ENCODE peak calls at places on chromosomes 12 and 14, in four cellular contexts. One of them, this sample, is unnamed.
A peak's percentile ranks its signal among the peaks of the same experiment; 100 is the strongest.

GRCh38 chr12:115155665-115156645 is 472.0 kb upstream of the TBX3 start:
- DNase-seq in Jurkat, Clone E6-1: no peak
- DNase-seq in A549: peak; percentile 13
- DNase-seq in left ventricle myocardium inferior: no peak
- DNase-seq in this sample: peak; percentile 41

GRCh38 chr14:51458563-51458955 is 193.2 kb upstream of the FRMD6 start:
- DNase-seq in Jurkat, Clone E6-1: no peak
- DNase-seq in A549: no peak
- DNase-seq in left ventricle myocardium inferior: no peak
- DNase-seq in this sample: no peak

GRCh38 chr14:56137842-56138241 is 19.6 kb downstream of the PELI2 start:
- DNase-seq in Jurkat, Clone E6-1: peak; percentile 60
- DNase-seq in A549: no peak
- DNase-seq in left ventricle myocardium inferior: no peak
- DNase-seq in this sample: no peak

GRCh38 chr12:47085815-47086252 is 6.1 kb upstream of the AMIGO2 start:
- DNase-seq in Jurkat, Clone E6-1: no peak
- DNase-seq in A549: no peak
- DNase-seq in left ventricle myocardium inferior: no peak
- DNase-seq in this sample: peak; percentile 72

GRCh38 chr12:68180792-68181744 is 21.5 kb upstream of the IFNG start:
- DNase-seq in Jurkat, Clone E6-1: peak; percentile 78
- DNase-seq in A549: no peak
- DNase-seq in left ventricle myocardium inferior: no peak
- DNase-seq in this sample: no peak

GRCh38 chr12:132320767-132321211 is 8.6 kb downstream of the GALNT9 start:
- DNase-seq in Jurkat, Clone E6-1: no peak
- DNase-seq in A549: no peak
- DNase-seq in left ventricle myocardium inferior: no peak
- DNase-seq in this sample: no peak

GRCh38 chr14:34362625-34363251 is 99.3 kb downstream of the SPTSSA start:
- DNase-seq in Jurkat, Clone E6-1: no peak
- DNase-seq in A549: no peak
- DNase-seq in left ventricle myocardium inferior: no peak
- DNase-seq in this sample: no peak

GRCh38 chr12:50690923-50691322 is 73.0 kb upstream of the ATF1 start:
- DNase-seq in Jurkat, Clone E6-1: no peak
- DNase-seq in A549: no peak
- DNase-seq in left ventricle myocardium inferior: peak; percentile 46
- DNase-seq in this sample: no peak

GRCh38 chr12:95802482-95803264 is 12.1 kb upstream of the NTN4 start:
- DNase-seq in Jurkat, Clone E6-1: no peak
- DNase-seq in A549: peak; percentile 67
- DNase-seq in left ventricle myocardium inferior: no peak
- DNase-seq in this sample: peak; percentile 88

GRCh38 chr12:89878327-89878726 is 169.7 kb upstream of the ATP2B1 start:
- DNase-seq in Jurkat, Clone E6-1: no peak
- DNase-seq in A549: no peak
- DNase-seq in left ventricle myocardium inferior: no peak
- DNase-seq in this sample: no peak

GRCh38 chr12:119258149-119258548 is 76.4 kb upstream of the CCDC60 start:
- DNase-seq in Jurkat, Clone E6-1: peak; percentile 25
- DNase-seq in A549: no peak
- DNase-seq in left ventricle myocardium inferior: no peak
- DNase-seq in this sample: no peak

GRCh38 chr12:52310622-52311281 is 10.4 kb downstream of the KRT83 start:
- DNase-seq in Jurkat, Clone E6-1: no peak
- DNase-seq in A549: no peak
- DNase-seq in left ventricle myocardium inferior: no peak
- DNase-seq in this sample: no peak

GRCh38 chr12:27383429-27384260 is 51.0 kb downstream of the BMAL2 start:
- DNase-seq in Jurkat, Clone E6-1: peak; percentile 66
- DNase-seq in A549: peak; percentile 76
- DNase-seq in left ventricle myocardium inferior: peak; percentile 48
- DNase-seq in this sample: peak; percentile 82

GRCh38 chr12:48775991-48776649 is 12.8 kb downstream of the ADCY6 start:
- DNase-seq in Jurkat, Clone E6-1: no peak
- DNase-seq in A549: no peak
- DNase-seq in left ventricle myocardium inferior: no peak
- DNase-seq in this sample: no peak

GRCh38 chr12:23950011-23950774 is 723 bp upstream of the SOX5 start:
- DNase-seq in Jurkat, Clone E6-1: no peak
- DNase-seq in A549: no peak
- DNase-seq in left ventricle myocardium inferior: no peak
- DNase-seq in this sample: no peak

GRCh38 chr12:25404955-25405354 is 148.1 kb downstream of the LMNTD1 start:
- DNase-seq in Jurkat, Clone E6-1: no peak
- DNase-seq in A549: no peak
- DNase-seq in left ventricle myocardium inferior: no peak
- DNase-seq in this sample: no peak

GRCh38 chr14:97177635-97178034 is 380.5 kb downstream of the VRK1 start:
- DNase-seq in Jurkat, Clone E6-1: no peak
- DNase-seq in A549: no peak
- DNase-seq in left ventricle myocardium inferior: no peak
- DNase-seq in this sample: no peak

GRCh38 chr14:75344396-75344795 is 65.8 kb downstream of the FOS start:
- DNase-seq in Jurkat, Clone E6-1: no peak
- DNase-seq in A549: no peak
- DNase-seq in left ventricle myocardium inferior: no peak
- DNase-seq in this sample: no peak

GRCh38 chr12:67937822-67938221 is 51.4 kb upstream of the IFNG-AS1 start:
- DNase-seq in Jurkat, Clone E6-1: no peak
- DNase-seq in A549: no peak
- DNase-seq in left ventricle myocardium inferior: no peak
- DNase-seq in this sample: no peak

GRCh38 chr14:101001311-101002069 is 98.0 kb upstream of the RTL1 start:
- DNase-seq in Jurkat, Clone E6-1: no peak
- DNase-seq in A549: no peak
- DNase-seq in left ventricle myocardium inferior: no peak
- DNase-seq in this sample: no peak

This sample was measured in LoVo.